ENCODE peak calls at places on chromosomes 12 and 14, in eight cellular contexts. Z, C, Y, K, N, T, D and A are unnamed samples.

GRCh38 chr14:100779691-100780080 is 46.2 kb upstream of the MEG3 start:
- DNase-seq in T (no peak), N (no peak), D (no peak), K (no peak), Z (no peak), C (no peak), Y (no peak), A (no peak)

GRCh38 chr12:65511927-65512326 is 233.4 kb downstream of the MSRB3 start:
- DNase-seq in K (no peak), D (no peak), Z (no peak), Y (no peak), T (no peak), C (no peak), N (no peak), A (no peak)

GRCh38 chr14:70971588-70971987 is 64.3 kb downstream of the PCNX1 start:
- DNase-seq in D (no peak), Z (no peak), K (no peak), N (no peak), Y (no peak), T (no peak), C (no peak), A (no peak)

GRCh38 chr12:19967001-19967400 is 401.3 kb upstream of the PDE3A start:
- DNase-seq in K (no peak), Z (peak), N (no peak), Y (no peak), D (no peak), C (no peak), T (no peak), A (no peak)

GRCh38 chr12:97968641-97969171 is 506.1 kb downstream of the RMST start:
- DNase-seq in N (peak), D (no peak), Z (no peak), K (no peak), C (no peak), T (no peak), Y (no peak), A (peak)

GRCh38 chr14:28635387-28635786 is 131.2 kb upstream of the FOXG1 start:
- DNase-seq in D (no peak), Z (peak), K (no peak), C (peak), N (peak), T (no peak), Y (no peak), A (no peak)

GRCh38 chr14:61151276-61151675 is 129.9 kb downstream of the TMEM30B start:
- DNase-seq in N (no peak), C (no peak), Z (no peak), K (no peak), Y (no peak), T (no peak), D (no peak), A (no peak)

GRCh38 chr14:35044939-35045797 is 904 bp upstream of the FAM177A1 start:
- DNase-seq in T (no peak), D (no peak), K (no peak), C (peak), N (no peak), Z (no peak), Y (no peak), A (peak)